ENCODE peak calls at places on chromosomes 6 and 20, in seven cellular contexts. J is HepG2, F is NT2/D1, G is kidney, X is MM.1S, Z is HCT116, T is endothelial cell of umbilical vein. H is an unnamed sample. For H3K36me3, the result is how much of the 10 kb centered on the place peaks cover.

GRCh38 chr6:155100087-155100486 is 105.0 kb downstream of the TIAM2 start:
- DNase-seq in J (no peak), F (no peak), G (no peak), X (no peak), Z (no peak), T (no peak), H (no peak)

GRCh38 chr20:48294942-48295341 is 509.7 kb upstream of the SULF2 start:
- DNase-seq in J (no peak), F (no peak), G (no peak), X (no peak), Z (no peak), T (no peak), H (no peak)

GRCh38 chr6:159044899-159045727 is at the start of gene TAGAP:
- DNase-seq in J (no peak), F (no peak), G (peak), X (peak), Z (no peak), T (no peak), H (no peak)

GRCh38 chr6:54018722-54019121 is 92.5 kb upstream of the MLIP start:
- DNase-seq in J (no peak), F (no peak), G (no peak), X (no peak), Z (no peak), T (no peak), H (no peak)

GRCh38 chr6:10460096-10460495 is 45.2 kb upstream of the TFAP2A start:
- DNase-seq in J (no peak), F (no peak), G (no peak), X (peak), Z (no peak), T (no peak), H (no peak)

GRCh38 chr20:10922521-10922920 is 248.7 kb upstream of the JAG1 start:
- DNase-seq in J (no peak), F (no peak), G (no peak), X (no peak), Z (no peak), T (no peak), H (no peak)

GRCh38 chr20:8153281-8153908 is 21.3 kb downstream of the PLCB1 start:
- DNase-seq in J (no peak), F (no peak), G (no peak), X (peak), Z (no peak), T (peak), H (peak)

GRCh38 chr20:64083380-64084208 is 604 bp downstream of the LKAAEAR1 start:
- DNase-seq in J (peak), F (peak), G (peak), X (peak), Z (no peak), T (peak), H (no peak)

GRCh38 chr6:107820571-107821261 is 3.4 kb downstream of the SCML4 start:
- DNase-seq in J (no peak), F (no peak), G (no peak), X (no peak), Z (no peak), T (peak), H (no peak)

GRCh38 chr6:130912451-130912850 is 85.2 kb downstream of the SMLR1 start:
- DNase-seq in J (no peak), F (no peak), G (no peak), X (no peak), Z (no peak), T (no peak), H (no peak)

GRCh38 chr20:64104667-64105451 is 2.5 kb downstream of the NPBWR2 start:
- DNase-seq in J (no peak), F (no peak), G (peak), X (no peak), Z (no peak), T (no peak), H (no peak)

GRCh38 chr6:122692175-122692598 is 82.0 kb downstream of the PKIB start:
- DNase-seq in J (no peak), F (no peak), G (no peak), X (no peak), Z (no peak), T (no peak), H (no peak)

DNA sequence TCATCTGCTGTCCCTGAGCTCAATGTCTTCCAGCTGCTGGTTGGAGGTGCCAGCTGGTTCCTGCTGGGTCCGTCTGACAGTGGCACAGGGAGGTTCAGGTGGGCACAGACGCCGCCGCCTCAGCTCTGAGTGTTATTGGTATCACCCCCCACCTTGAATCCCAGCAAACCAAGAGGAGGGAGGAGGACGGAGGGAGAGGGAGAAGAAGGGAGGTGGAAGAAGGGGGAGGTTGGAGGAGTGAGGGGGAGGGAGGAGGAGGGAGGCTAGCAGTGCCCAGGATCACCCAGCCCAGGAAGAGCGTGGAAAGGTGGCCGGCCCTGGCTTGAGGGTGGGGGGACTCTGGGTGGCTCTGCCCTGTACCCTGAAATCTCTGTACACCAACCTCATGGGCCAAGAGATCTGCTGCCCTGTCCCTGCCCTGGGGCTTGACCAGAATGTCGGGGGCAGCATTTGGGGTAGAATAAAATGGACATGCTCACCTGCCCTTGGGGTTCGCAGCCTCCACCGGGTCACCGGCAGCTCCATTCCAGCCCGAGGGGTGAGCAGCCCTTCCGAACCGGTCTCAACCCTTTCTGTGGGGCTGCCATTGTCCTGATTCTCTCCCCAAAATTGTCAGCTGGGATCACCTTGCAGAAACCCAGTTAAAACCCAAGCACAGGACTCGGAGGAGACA is 17.1 kb downstream of the NTSR1 start:
- DNase-seq in J (no peak), F (no peak), G (peak), X (no peak), Z (no peak), T (no peak), H (no peak)
- H3K9ac ChIP-seq in J (no peak), F (no peak), G (no peak), X (no peak), Z (no peak), T (no peak), H (no peak)

GRCh38 chr20:49983123-49983847 is 505 bp downstream of the SNAI1 start:
- DNase-seq in J (no peak), F (no peak), G (no peak), X (no peak), Z (no peak), T (no peak), H (no peak)
- H3K36me3 ChIP-seq in J (under half), F (under half), G (under half), X (under half), Z (under half), T (under half), H (under half)

GRCh38 chr6:71043902-71044301 is 87.0 kb upstream of the B3GAT2 start:
- DNase-seq in J (no peak), F (no peak), G (no peak), X (no peak), Z (no peak), T (no peak), H (no peak)

GRCh38 chr6:71040841-71041240 is 84.0 kb upstream of the B3GAT2 start:
- DNase-seq in J (no peak), F (no peak), G (no peak), X (no peak), Z (no peak), T (no peak), H (no peak)

GRCh38 chr6:71035871-71036270 is 79.0 kb upstream of the B3GAT2 start:
- DNase-seq in J (no peak), F (no peak), G (no peak), X (no peak), Z (no peak), T (no peak), H (no peak)

GRCh38 chr6:71038966-71039365 is 82.1 kb upstream of the B3GAT2 start:
- DNase-seq in J (no peak), F (no peak), G (no peak), X (no peak), Z (no peak), T (no peak), H (no peak)

DNA sequence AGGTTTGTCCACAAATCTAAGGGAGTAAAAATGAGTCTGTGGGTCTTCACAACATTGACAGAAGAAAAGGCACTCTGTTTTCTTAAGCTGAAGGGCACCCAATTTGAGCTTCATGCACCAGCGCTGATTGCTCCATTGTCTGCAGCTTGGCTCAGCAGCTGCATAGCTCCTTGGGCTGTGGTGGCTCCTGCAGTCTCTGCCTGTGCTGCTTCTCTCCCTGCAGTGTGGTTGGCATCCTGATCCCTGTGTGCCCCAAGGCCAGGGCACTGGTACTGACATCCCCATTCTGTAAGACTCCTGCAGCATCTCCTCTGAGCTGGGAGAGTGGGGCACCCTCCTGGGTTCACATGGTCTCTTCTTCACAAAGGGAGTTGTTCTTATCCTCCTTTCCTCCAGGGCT is 83.2 kb upstream of the B3GAT2 start:
- DNase-seq in J (no peak), F (no peak), G (no peak), X (no peak), Z (no peak), T (no peak), H (no peak)
- H3K9ac ChIP-seq in J (no peak), F (no peak), G (no peak), X (no peak), Z (no peak), T (no peak), H (no peak)

GRCh38 chr6:3806169-3806922 is 42.8 kb upstream of the FAM50B start:
- DNase-seq in J (peak), F (no peak), G (no peak), X (no peak), Z (no peak), T (no peak), H (no peak)

GRCh38 chr6:3808189-3808588 is 41.0 kb upstream of the FAM50B start:
- DNase-seq in J (no peak), F (no peak), G (no peak), X (no peak), Z (no peak), T (peak), H (no peak)

GRCh38 chr6:3801960-3802359 is 47.2 kb upstream of the FAM50B start:
- DNase-seq in J (no peak), F (no peak), G (no peak), X (no peak), Z (no peak), T (no peak), H (no peak)

GRCh38 chr6:3805448-3806123 is 43.6 kb upstream of the FAM50B start:
- DNase-seq in J (peak), F (no peak), G (no peak), X (no peak), Z (no peak), T (peak), H (no peak)

GRCh38 chr6:3804981-3805380 is 44.2 kb upstream of the FAM50B start:
- DNase-seq in J (no peak), F (no peak), G (no peak), X (no peak), Z (no peak), T (no peak), H (no peak)
- H3K36me3 ChIP-seq in J (under half), F (under half), G (under half), X (under half), Z (under half), T (under half), H (under half)

GRCh38 chr6:119152187-119152586 is 73.7 kb upstream of the FAM184A start:
- DNase-seq in J (no peak), F (no peak), G (no peak), X (no peak), Z (no peak), T (no peak), H (no peak)

GRCh38 chr6:119145111-119145510 is 66.6 kb upstream of the FAM184A start:
- DNase-seq in J (no peak), F (no peak), G (no peak), X (no peak), Z (no peak), T (peak), H (no peak)

GRCh38 chr6:119148825-119149525 is 70.5 kb upstream of the FAM184A start:
- DNase-seq in J (no peak), F (no peak), G (no peak), X (no peak), Z (no peak), T (no peak), H (no peak)

GRCh38 chr6:119147101-119148053 is 68.9 kb upstream of the FAM184A start:
- DNase-seq in J (peak), F (no peak), G (no peak), X (peak), Z (peak), T (peak), H (no peak)

GRCh38 chr6:119148102-119148824 is 69.8 kb upstream of the FAM184A start:
- DNase-seq in J (peak), F (peak), G (no peak), X (peak), Z (peak), T (peak), H (peak)
- H3K9ac ChIP-seq in J (no peak), F (no peak), G (no peak), X (peak), Z (no peak), T (no peak), H (no peak)

GRCh38 chr6:25346064-25346463 is 66.9 kb downstream of the CARMIL1 start:
- DNase-seq in J (no peak), F (no peak), G (no peak), X (no peak), Z (no peak), T (no peak), H (no peak)
- H3K36me3 ChIP-seq in J (under half), F (under half), G (under half), X (under half), Z (under half), T (under half), H (under half)

GRCh38 chr6:1942834-1943233 is 302.6 kb downstream of the GMDS start:
- DNase-seq in J (no peak), F (no peak), G (no peak), X (no peak), Z (no peak), T (no peak), H (no peak)

GRCh38 chr6:1945235-1945832 is 300.1 kb downstream of the GMDS start:
- DNase-seq in J (no peak), F (no peak), G (no peak), X (no peak), Z (no peak), T (no peak), H (no peak)

GRCh38 chr6:1946583-1946982 is 298.8 kb downstream of the GMDS start:
- DNase-seq in J (no peak), F (no peak), G (no peak), X (no peak), Z (no peak), T (no peak), H (no peak)

GRCh38 chr6:1940381-1940780 is 305.0 kb downstream of the GMDS start:
- DNase-seq in J (no peak), F (no peak), G (no peak), X (no peak), Z (no peak), T (no peak), H (no peak)

GRCh38 chr6:1941534-1941933 is 303.9 kb downstream of the GMDS start:
- DNase-seq in J (no peak), F (no peak), G (no peak), X (no peak), Z (no peak), T (no peak), H (no peak)
- H3K9ac ChIP-seq in J (no peak), F (no peak), G (no peak), X (no peak), Z (no peak), T (no peak), H (no peak)

GRCh38 chr20:5188736-5189135 is 61.9 kb downstream of the CDS2 start:
- DNase-seq in J (no peak), F (no peak), G (no peak), X (no peak), Z (no peak), T (no peak), H (no peak)

GRCh38 chr20:5191829-5192569 is 65.2 kb downstream of the CDS2 start:
- DNase-seq in J (peak), F (no peak), G (no peak), X (peak), Z (peak), T (peak), H (peak)

GRCh38 chr20:5190444-5190843 is 63.6 kb downstream of the CDS2 start:
- DNase-seq in J (no peak), F (no peak), G (no peak), X (peak), Z (no peak), T (no peak), H (no peak)

GRCh38 chr20:5187122-5187521 is 60.3 kb downstream of the CDS2 start:
- DNase-seq in J (no peak), F (no peak), G (no peak), X (no peak), Z (no peak), T (no peak), H (no peak)

GRCh38 chr20:5189917-5190316 is 63.1 kb downstream of the CDS2 start:
- DNase-seq in J (no peak), F (no peak), G (no peak), X (no peak), Z (no peak), T (no peak), H (no peak)
- H3K36me3 ChIP-seq in J (half or more), F (half or more), G (under half), X (under half), Z (under half), T (under half), H (under half)

GRCh38 chr6:15330174-15330934 is 84.5 kb downstream of the JARID2 start:
- DNase-seq in J (no peak), F (no peak), G (no peak), X (no peak), Z (no peak), T (peak), H (no peak)
- H3K9ac ChIP-seq in J (no peak), F (no peak), G (no peak), X (no peak), Z (no peak), T (no peak), H (no peak)

DNA sequence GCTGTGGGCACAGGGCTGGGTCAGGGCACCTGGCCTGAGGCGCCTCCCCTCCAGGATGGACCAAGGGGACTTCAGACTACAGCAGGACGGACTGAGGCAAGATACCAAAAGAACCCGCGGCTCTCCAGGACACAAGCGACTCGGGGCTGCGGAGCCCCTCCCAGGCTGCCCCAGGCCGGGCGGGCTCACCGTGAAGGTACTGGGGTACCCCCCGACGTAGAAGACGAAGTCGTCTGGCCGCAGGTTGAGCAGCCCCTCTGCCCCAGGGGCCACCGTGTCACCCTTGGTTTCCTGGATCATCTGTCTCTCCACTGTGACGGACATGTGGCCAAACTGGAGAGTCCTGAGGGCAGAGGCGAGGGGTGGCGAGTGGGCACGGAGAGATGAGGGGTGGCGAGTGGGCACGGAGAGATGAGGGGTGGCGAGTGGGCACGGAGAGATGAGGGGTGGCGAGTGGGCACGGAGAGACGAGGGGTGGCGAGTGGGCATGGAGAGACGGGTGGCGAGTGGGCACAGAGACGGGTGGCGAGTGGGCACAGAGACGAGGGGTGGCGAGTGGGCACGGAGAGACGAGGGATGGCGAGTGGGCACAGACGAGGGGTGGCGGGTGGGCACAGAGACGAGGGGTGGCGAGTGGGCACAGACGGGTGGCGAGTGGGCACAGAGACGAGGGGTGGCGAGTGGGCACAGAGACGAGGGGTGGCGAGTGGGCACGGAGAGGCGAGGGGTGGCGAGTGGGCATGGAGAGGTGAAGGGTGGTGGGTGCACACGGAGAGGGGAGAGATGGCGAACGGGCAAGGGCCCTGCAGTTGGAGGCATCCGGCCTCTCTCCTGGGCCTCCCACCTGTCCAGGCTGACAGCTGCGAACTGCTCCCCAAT is 10.9 kb downstream of the ADRM1 start:
- DNase-seq in J (no peak), F (no peak), G (no peak), X (no peak), Z (no peak), T (no peak), H (no peak)
- H3K36me3 ChIP-seq in J (half or more), F (half or more), G (under half), X (under half), Z (under half), T (under half), H (under half)

H was measured in SK-N-MC.